ENCODE peak calls at places on chromosomes 12 and 14, in eight cellular contexts. H, F, X, Q, C, I, N and R are unnamed samples.

GRCh38 chr12:63967358-63967757 is 122.9 kb downstream of the SRGAP1 start:
- DNase-seq in H (no peak), F (no peak), X (peak; percentile 85), Q (no peak), C (no peak), I (no peak), N (no peak), R (no peak)

GRCh38 chr12:32949815-32950214 is 53.2 kb upstream of the PKP2 start:
- DNase-seq in H (no peak), F (no peak), X (no peak), Q (no peak), C (no peak), I (no peak), N (no peak), R (no peak)

GRCh38 chr14:100406505-100407131 is 83.5 kb downstream of the SLC25A47 start:
- DNase-seq in H (no peak), F (no peak), X (peak; percentile 63), Q (no peak), C (peak; percentile 21), I (peak; percentile 13), N (no peak), R (no peak)

GRCh38 chr12:13947237-13947945 is 34.0 kb downstream of the GRIN2B start:
- DNase-seq in H (no peak), F (no peak), X (no peak), Q (no peak), C (no peak), I (no peak), N (no peak), R (no peak)

GRCh38 chr12:131309700-131310099 is 356.0 kb downstream of the ADGRD1 start:
- DNase-seq in H (no peak), F (no peak), X (no peak), Q (no peak), C (no peak), I (no peak), N (no peak), R (no peak)

GRCh38 chr12:57175428-57176138 is 28.2 kb upstream of the LRP1-AS start:
- DNase-seq in H (peak; percentile 45), F (peak; percentile 6), X (peak; percentile 72), Q (peak; percentile 79), C (peak; percentile 2), I (no peak), N (peak; percentile 13), R (peak; percentile 71)

GRCh38 chr12:114013601-114014345 is 47.6 kb upstream of the RBM19 start:
- DNase-seq in H (peak; percentile 9), F (no peak), X (peak; percentile 48), Q (peak; percentile 62), C (no peak), I (no peak), N (no peak), R (no peak)

GRCh38 chr14:53183071-53183470 is 29.9 kb upstream of the DDHD1 start:
- DNase-seq in H (no peak), F (no peak), X (no peak), Q (no peak), C (no peak), I (no peak), N (no peak), R (no peak)

GRCh38 chr12:24931666-24932405 is 17.1 kb downstream of the BCAT1 start:
- DNase-seq in H (no peak), F (no peak), X (peak; percentile 70), Q (no peak), C (no peak), I (no peak), N (no peak), R (no peak)

GRCh38 chr14:104326848-104327247 is 188.5 kb downstream of the KIF26A start:
- DNase-seq in H (no peak), F (no peak), X (no peak), Q (no peak), C (no peak), I (no peak), N (no peak), R (no peak)

GRCh38 chr12:4441355-4442330 is 4.0 kb downstream of the FGF6 start:
- DNase-seq in H (no peak), F (no peak), X (no peak), Q (peak; percentile 66), C (no peak), I (no peak), N (no peak), R (no peak)

GRCh38 chr14:45238988-45239387 is 14.0 kb downstream of the MIS18BP1 start:
- DNase-seq in H (no peak), F (no peak), X (no peak), Q (no peak), C (no peak), I (no peak), N (no peak), R (no peak)

GRCh38 chr14:96145116-96145864 is 59.3 kb upstream of the BDKRB2 start:
- DNase-seq in H (peak; percentile 54), F (no peak), X (peak; percentile 80), Q (no peak), C (no peak), I (no peak), N (no peak), R (no peak)

GRCh38 chr12:47773062-47773857 is at the start of gene SLC48A1:
- DNase-seq in H (peak; percentile 58), F (peak; percentile 53), X (peak; percentile 77), Q (peak; percentile 85), C (peak; percentile 69), I (peak; percentile 52), N (peak; percentile 36), R (peak; percentile 79)

GRCh38 chr12:105253882-105254513 is 18.0 kb upstream of the APPL2 start:
- DNase-seq in H (peak; percentile 79), F (no peak), X (peak; percentile 93), Q (no peak), C (no peak), I (no peak), N (no peak), R (no peak)

GRCh38 chr14:99119554-99119953 is 152.4 kb downstream of the BCL11B start:
- DNase-seq in H (no peak), F (no peak), X (no peak), Q (no peak), C (no peak), I (no peak), N (no peak), R (no peak)

GRCh38 chr14:30799933-30800332 is 74.4 kb upstream of the COCH start:
- DNase-seq in H (no peak), F (no peak), X (no peak), Q (no peak), C (no peak), I (no peak), N (no peak), R (no peak)

GRCh38 chr12:49225551-49226166 is 36.8 kb upstream of the TUBA1A start:
- DNase-seq in H (no peak), F (no peak), X (peak; percentile 47), Q (no peak), C (no peak), I (no peak), N (no peak), R (no peak)